ENCODE peak calls at places on chromosomes 5 and 9, in five cellular contexts. M is PC-3; T is neural progenitor cell; E is stomach; H is CD4-positive, CD25-positive, alpha-beta regulatory T cell. P is an unnamed sample.
A peak's percentile ranks its signal among the peaks of the same experiment; 100 is the strongest.

GRCh38 chr9:114314256-114314867 is 8.5 kb upstream of the ORM1 start:
- DNase-seq in E (peak; percentile 11), T (no peak), H (no peak), M (no peak), P (peak; percentile 3)

GRCh38 chr5:135462304-135462703 is 10.2 kb upstream of the TIFAB start:
- DNase-seq in E (peak; percentile 52), H (no peak), M (peak; percentile 84), T (peak; percentile 94), P (peak; percentile 83)

GRCh38 chr9:87276851-87277251 is 220.8 kb upstream of the DAPK1 start:
- DNase-seq in E (no peak), T (no peak), H (no peak), M (no peak), P (no peak)

GRCh38 chr9:104286792-104287191 is 192.7 kb downstream of the SMC2 start:
- DNase-seq in M (peak; percentile 72), E (no peak), T (no peak), H (no peak), P (no peak)

GRCh38 chr5:58629190-58630159 is 46.6 kb downstream of the RAB3C start:
- DNase-seq in M (no peak), T (peak; percentile 12), H (no peak), E (peak; percentile 33), P (no peak)

GRCh38 chr5:174317261-174317894 is 271.9 kb downstream of the NSG2 start:
- DNase-seq in M (peak; percentile 80), H (no peak), T (peak; percentile 87), E (no peak), P (peak; percentile 51)

GRCh38 chr5:159837860-159838259 is 78.4 kb upstream of the ADRA1B start:
- DNase-seq in M (no peak), H (no peak), E (no peak), T (no peak), P (no peak)

GRCh38 chr5:60634054-60634453 is 65.9 kb downstream of the DEPDC1B start:
- DNase-seq in E (no peak), T (no peak), H (no peak), M (no peak), P (no peak)

GRCh38 chr5:94243612-94244011 is 374.8 kb downstream of the KIAA0825 start:
- DNase-seq in M (no peak), T (no peak), H (no peak), E (no peak), P (no peak)

GRCh38 chr5:172117977-172118701 is 69.9 kb downstream of the STK10 start:
- DNase-seq in H (no peak), M (no peak), T (no peak), E (no peak), P (no peak)

GRCh38 chr5:82147860-82148573 is 130.1 kb downstream of the RPS23 start:
- DNase-seq in E (no peak), H (no peak), M (no peak), T (no peak), P (no peak)

GRCh38 chr5:123178693-123179092 is 89.7 kb downstream of the PRDM6 start:
- DNase-seq in E (no peak), M (no peak), H (no peak), T (no peak), P (no peak)

GRCh38 chr5:159887050-159887449 is 29.2 kb upstream of the ADRA1B start:
- DNase-seq in E (no peak), T (no peak), M (no peak), H (no peak), P (no peak)

GRCh38 chr9:6902423-6902822 is 144.7 kb downstream of the KDM4C start:
- DNase-seq in M (peak; percentile 81), E (no peak), T (no peak), H (no peak), P (no peak)

DNA sequence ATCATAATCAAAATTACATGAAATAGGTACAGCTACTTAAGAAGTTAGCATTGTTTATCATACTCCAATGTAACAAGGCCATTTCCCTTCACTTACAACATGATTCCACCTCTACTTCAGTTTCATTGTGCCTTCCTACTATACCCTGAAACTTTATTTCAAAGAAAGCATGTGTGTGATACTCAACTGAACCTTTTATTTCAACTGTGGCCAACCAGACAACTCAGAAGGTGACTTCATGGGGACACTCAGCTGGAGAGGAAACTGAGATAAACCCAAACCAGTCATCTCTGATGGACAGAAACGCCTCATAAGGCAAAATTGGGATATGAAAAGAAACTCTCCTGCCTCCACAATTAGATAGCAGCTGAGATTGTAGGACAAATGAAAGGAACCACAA is 5.9 kb upstream of the TTC23L start:
- DNase-seq in T (no peak), H (no peak), E (no peak), M (no peak), P (no peak)
- H3K36me3 ChIP-seq in T (no peaks in the 10 kb centered on the region), H (no peaks in the 10 kb centered on the region), E (peaks cover 28% of the 10 kb centered on the region), M (peaks cover 41% of the 10 kb centered on the region), P (peaks cover 29% of the 10 kb centered on the region)

GRCh38 chr5:1330847-1331831 is 13.8 kb downstream of the CLPTM1L start:
- DNase-seq in H (no peak), T (no peak), M (no peak), E (no peak), P (no peak)

GRCh38 chr5:1332461-1333001 is 12.4 kb downstream of the CLPTM1L start:
- DNase-seq in H (no peak), T (no peak), E (peak; percentile 53), M (no peak), P (peak; percentile 23)

GRCh38 chr5:1331861-1332405 is 13.0 kb downstream of the CLPTM1L start:
- DNase-seq in H (no peak), T (no peak), M (no peak), E (no peak), P (no peak)

GRCh38 chr5:1329111-1329579 is 15.8 kb downstream of the CLPTM1L start:
- DNase-seq in T (no peak), H (no peak), E (no peak), M (no peak), P (no peak)

GRCh38 chr5:1330146-1330846 is 14.6 kb downstream of the CLPTM1L start:
- DNase-seq in E (peak; percentile 94), H (no peak), M (no peak), T (no peak), P (no peak)
- H3K36me3 ChIP-seq in E (peaks cover 86% of the 10 kb centered on the region), H (peaks cover 60% of the 10 kb centered on the region), M (peaks cover 48% of the 10 kb centered on the region), T (no peaks in the 10 kb centered on the region), P (peaks cover 44% of the 10 kb centered on the region)

DNA sequence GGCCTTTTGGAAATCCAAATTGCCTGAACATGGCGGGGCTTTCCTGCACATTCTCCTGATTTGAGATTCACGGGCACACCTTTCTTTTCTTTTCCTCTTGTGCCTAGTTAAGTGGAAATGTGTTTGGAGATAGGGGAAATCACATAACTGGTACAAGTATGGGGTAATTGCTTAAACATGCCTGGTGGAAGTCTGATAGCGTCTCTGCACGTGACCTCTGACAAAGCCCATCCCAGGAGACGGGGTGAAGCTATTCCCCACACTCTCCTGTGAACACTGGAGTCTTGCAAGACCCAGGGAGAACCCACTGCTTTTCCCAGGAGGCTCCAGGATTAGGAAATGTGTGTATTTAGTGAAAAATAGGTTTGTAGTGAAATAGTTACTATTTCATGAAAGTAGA is 2.9 kb upstream of the REEP2 start:
- DNase-seq in T (no peak), M (no peak), E (no peak), H (no peak), P (no peak)
- H3K36me3 ChIP-seq in T (peaks cover 8% of the 10 kb centered on the region), M (peaks cover 8% of the 10 kb centered on the region), E (peaks cover 68% of the 10 kb centered on the region), H (peaks cover 47% of the 10 kb centered on the region), P (peaks cover 47% of the 10 kb centered on the region)

GRCh38 chr5:111469905-111470304 is 42.4 kb downstream of the STARD4 start:
- DNase-seq in E (no peak), H (no peak), M (no peak), T (no peak), P (no peak)
- H3K36me3 ChIP-seq in E (no peaks in the 10 kb centered on the region), H (peaks cover 23% of the 10 kb centered on the region), M (no peaks in the 10 kb centered on the region), T (no peaks in the 10 kb centered on the region), P (no peaks in the 10 kb centered on the region)

GRCh38 chr5:95895223-95895622 is 66.4 kb downstream of the ELL2 start:
- DNase-seq in M (no peak), E (no peak), H (no peak), T (peak; percentile 45), P (peak; percentile 71)

GRCh38 chr5:95887977-95888376 is 65.5 kb upstream of the GLRX start:
- DNase-seq in M (no peak), H (no peak), E (no peak), T (no peak), P (no peak)

GRCh38 chr5:95891499-95891898 is 69.0 kb upstream of the GLRX start:
- DNase-seq in T (no peak), E (no peak), M (no peak), H (no peak), P (no peak)

GRCh38 chr5:95895771-95896170 is 65.9 kb downstream of the ELL2 start:
- DNase-seq in E (no peak), H (no peak), T (peak; percentile 81), M (no peak), P (peak; percentile 82)

GRCh38 chr5:95892784-95893354 is 68.8 kb downstream of the ELL2 start:
- DNase-seq in M (peak; percentile 56), T (peak; percentile 42), H (no peak), E (peak; percentile 48), P (no peak)
- H3K36me3 ChIP-seq in M (peaks cover 65% of the 10 kb centered on the region), T (no peaks in the 10 kb centered on the region), H (peaks cover 5% of the 10 kb centered on the region), E (peaks cover 100% of the 10 kb centered on the region), P (peaks cover 8% of the 10 kb centered on the region)

GRCh38 chr9:131467214-131467935 is 35.3 kb upstream of the POMT1 start:
- DNase-seq in T (no peak), E (no peak), H (no peak), M (no peak), P (no peak)
- H3K36me3 ChIP-seq in T (peaks cover 13% of the 10 kb centered on the region), E (peaks cover 100% of the 10 kb centered on the region), H (peaks cover 86% of the 10 kb centered on the region), M (peaks cover 36% of the 10 kb centered on the region), P (peaks cover 97% of the 10 kb centered on the region)